ENCODE peak calls at places on chromosomes 2 and 18, in seven cellular contexts. X, T, E, I, Z, P and F are unnamed samples.

GRCh38 chr2:138490673-138491494 is 10.7 kb upstream of the SPOPL start:
- DNase-seq in E (no peak), I (no peak), T (no peak), Z (no peak), X (no peak), P (no peak), F (no peak)

GRCh38 chr2:9232886-9233285 is 26.3 kb downstream of the ASAP2 start:
- DNase-seq in X (no peak), I (no peak), T (peak; percentile 43), E (peak; percentile 41), P (no peak), Z (no peak), F (no peak)

GRCh38 chr2:100692906-100693305 is 127.0 kb upstream of the NPAS2 start:
- DNase-seq in P (no peak), T (no peak), E (no peak), I (no peak), Z (no peak), X (no peak), F (no peak)

GRCh38 chr2:167748536-167748935 is 498.9 kb downstream of the STK39 start:
- DNase-seq in P (no peak), E (no peak), X (no peak), T (no peak), Z (no peak), I (no peak), F (no peak)

GRCh38 chr2:40240067-40240466 is 211.8 kb downstream of the SLC8A1 start:
- DNase-seq in T (peak; percentile 87), I (no peak), P (peak; percentile 30), Z (no peak), X (peak; percentile 55), E (peak; percentile 96), F (no peak)

GRCh38 chr18:3151379-3152264 is 68.1 kb downstream of the MYOM1 start:
- DNase-seq in E (peak; percentile 52), Z (no peak), P (peak; percentile 33), I (no peak), X (no peak), T (peak; percentile 72), F (no peak)

GRCh38 chr2:39942970-39943369 is 163.9 kb upstream of the THUMPD2 start:
- DNase-seq in P (no peak), T (no peak), Z (no peak), I (no peak), X (no peak), E (peak; percentile 33), F (no peak)

GRCh38 chr2:38155-38554 is 8.2 kb downstream of the FAM110C start:
- DNase-seq in P (no peak), I (no peak), Z (no peak), E (no peak), X (no peak), T (peak; percentile 6), F (no peak)

GRCh38 chr2:129658430-129658829 is 321.0 kb upstream of the RAB6C start:
- DNase-seq in I (no peak), T (no peak), X (no peak), Z (no peak), E (no peak), P (no peak), F (no peak)

GRCh38 chr2:231890896-231891513 is 35.2 kb downstream of the NPPC start:
- DNase-seq in P (peak; percentile 31), T (peak; percentile 72), E (no peak), I (no peak), Z (no peak), X (no peak), F (no peak)

GRCh38 chr2:191610749-191611148 is 67.2 kb upstream of the NABP1 start:
- DNase-seq in E (no peak), Z (no peak), I (no peak), P (no peak), T (no peak), X (no peak), F (no peak)